ENCODE peak calls at places on chromosomes 2 and 18, in five cellular contexts. D, S, O, M and L are unnamed samples.
A peak's percentile ranks its signal among the peaks of the same experiment; 100 is the strongest.

GRCh38 chr18:57906852-57907251 is 103.7 kb upstream of the ATP8B1 start:
- DNase-seq in D (no peak), S (no peak), O (no peak), M (no peak), L (no peak)

GRCh38 chr18:33576999-33577687 is 876 bp upstream of the ASXL3 start:
- DNase-seq in D (no peak), S (no peak), O (no peak), M (no peak), L (no peak)

GRCh38 chr18:41266616-41267015 is 688.4 kb upstream of the PIK3C3 start:
- DNase-seq in D (no peak), S (no peak), O (no peak), M (no peak), L (no peak)

GRCh38 chr2:132692816-132693215 is 22.8 kb upstream of the LYPD1 start:
- DNase-seq in D (no peak), S (no peak), O (no peak), M (no peak), L (no peak)

GRCh38 chr2:126543081-126543480 is 112.9 kb upstream of the GYPC start:
- DNase-seq in D (no peak), S (no peak), O (no peak), M (no peak), L (no peak)

GRCh38 chr2:152166633-152167032 is 8.9 kb downstream of the STAM2 start:
- DNase-seq in D (no peak), S (no peak), O (no peak), M (no peak), L (no peak)

GRCh38 chr2:47211497-47212011 is 56.4 kb upstream of the STPG4 start:
- DNase-seq in D (no peak), S (peak; percentile 24), O (no peak), M (no peak), L (no peak)

GRCh38 chr2:52074139-52074719 is 1042.3 kb upstream of the NRXN1 start:
- DNase-seq in D (no peak), S (no peak), O (no peak), M (no peak), L (no peak)

GRCh38 chr2:38377501-38378258 is 607 bp upstream of the ATL2 start:
- DNase-seq in D (no peak), S (no peak), O (no peak), M (no peak), L (no peak)

GRCh38 chr2:220999351-220999750 is 572.8 kb downstream of the EPHA4 start:
- DNase-seq in D (no peak), S (no peak), O (no peak), M (no peak), L (no peak)

GRCh38 chr2:235659767-235660322 is 166.0 kb downstream of the AGAP1 start:
- DNase-seq in D (no peak), S (no peak), O (no peak), M (no peak), L (no peak)

GRCh38 chr2:182554950-182555349 is 128.1 kb upstream of the PDE1A start:
- DNase-seq in D (no peak), S (no peak), O (no peak), M (no peak), L (no peak)

GRCh38 chr2:634041-634440 is 43.2 kb downstream of the TMEM18 start:
- DNase-seq in D (no peak), S (no peak), O (no peak), M (no peak), L (no peak)

GRCh38 chr2:49165662-49166061 is 11.3 kb upstream of the FSHR start:
- DNase-seq in D (no peak), S (no peak), O (no peak), M (no peak), L (no peak)

GRCh38 chr2:99827296-99827999 is 314.9 kb downstream of the AFF3 start:
- DNase-seq in D (no peak), S (no peak), O (no peak), M (no peak), L (no peak)

GRCh38 chr2:233062447-233062842 is 2.3 kb downstream of the INPP5D start:
- DNase-seq in D (no peak), S (no peak), O (no peak), M (no peak), L (no peak)

GRCh38 chr2:142980246-142981068 is 103.0 kb downstream of the KYNU start:
- DNase-seq in D (no peak), S (no peak), O (no peak), M (no peak), L (no peak)

GRCh38 chr2:174797792-174798276 is 33.6 kb upstream of the CHRNA1 start:
- DNase-seq in D (no peak), S (no peak), O (no peak), M (no peak), L (no peak)

GRCh38 chr2:232024457-232024856 is 62.9 kb downstream of the DIS3L2 start:
- DNase-seq in D (no peak), S (no peak), O (no peak), M (no peak), L (no peak)

GRCh38 chr18:22163432-22163831 is 6.0 kb upstream of the GATA6 start:
- DNase-seq in D (no peak), S (no peak), O (no peak), M (no peak), L (no peak)

GRCh38 chr18:22164337-22165048 is 4.9 kb upstream of the GATA6 start:
- DNase-seq in D (no peak), S (no peak), O (peak; percentile 39), M (no peak), L (no peak)

GRCh38 chr18:22166070-22166972 is 3.1 kb upstream of the GATA6 start:
- DNase-seq in D (no peak), S (peak; percentile 70), O (peak; percentile 79), M (no peak), L (peak; percentile 69)

GRCh38 chr18:22165603-22166069 is 3.8 kb upstream of the GATA6 start:
- DNase-seq in D (no peak), S (no peak), O (no peak), M (no peak), L (no peak)

DNA sequence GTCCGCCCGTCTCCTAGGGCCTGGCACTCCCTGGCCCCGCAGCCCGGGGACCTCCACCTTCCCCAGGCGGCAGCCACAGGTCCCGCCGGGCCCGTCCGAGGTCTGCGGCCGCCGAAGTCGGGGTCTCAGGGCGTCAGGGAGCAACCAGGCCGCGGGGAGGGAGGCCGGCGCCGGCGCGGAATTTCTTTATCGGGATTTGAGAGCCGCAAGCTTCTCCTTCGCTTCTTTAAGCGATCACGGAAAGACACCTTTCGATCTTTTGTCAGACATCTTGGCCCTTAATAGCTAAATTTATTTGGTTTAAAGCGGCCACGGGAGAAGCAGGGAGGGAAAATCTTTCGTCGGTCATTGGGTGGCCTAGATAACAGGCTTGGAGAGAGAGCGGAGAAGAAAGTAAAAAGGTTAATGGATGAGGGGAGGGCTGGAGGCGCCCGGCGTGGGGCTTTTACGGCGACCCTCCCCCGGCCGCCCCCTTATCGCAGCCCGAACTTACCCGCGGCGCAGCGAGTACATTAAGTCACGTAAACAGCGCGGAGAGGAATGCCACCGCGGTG is 4.3 kb upstream of the GATA6 start:
- DNase-seq in D (no peak), S (peak; percentile 34), O (peak; percentile 23), M (no peak), L (no peak)
- H3K27me3 ChIP-seq in D (peaks cover 47% of the 10 kb centered on the region), S (peaks cover 24% of the 10 kb centered on the region), O (no peaks in the 10 kb centered on the region), M (peaks cover 49% of the 10 kb centered on the region), L (no peaks in the 10 kb centered on the region)

DNA sequence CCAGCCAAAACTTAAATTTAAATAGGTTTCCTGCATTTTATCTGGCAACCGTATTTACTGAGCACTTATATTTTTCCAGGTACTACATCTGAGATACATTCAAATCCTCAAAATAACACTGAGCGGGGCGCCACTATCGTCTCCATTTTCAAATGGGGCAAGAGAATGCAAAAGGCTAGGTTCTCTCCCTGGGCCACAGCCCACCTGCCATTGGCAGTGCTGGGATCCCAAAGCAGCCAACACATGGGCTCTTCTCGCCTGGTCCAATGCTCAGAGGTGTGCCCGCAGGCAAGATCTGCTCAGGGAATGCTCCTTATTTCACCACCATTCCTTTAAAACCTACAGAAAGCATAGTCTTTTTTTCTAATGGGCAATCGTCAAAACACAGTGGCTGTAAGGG is 11.3 kb upstream of the ID2 start:
- DNase-seq in D (no peak), S (no peak), O (no peak), M (no peak), L (no peak)
- H3K27me3 ChIP-seq in D (no peaks in the 10 kb centered on the region), S (no peaks in the 10 kb centered on the region), O (no peaks in the 10 kb centered on the region), M (no peaks in the 10 kb centered on the region), L (no peaks in the 10 kb centered on the region)

DNA sequence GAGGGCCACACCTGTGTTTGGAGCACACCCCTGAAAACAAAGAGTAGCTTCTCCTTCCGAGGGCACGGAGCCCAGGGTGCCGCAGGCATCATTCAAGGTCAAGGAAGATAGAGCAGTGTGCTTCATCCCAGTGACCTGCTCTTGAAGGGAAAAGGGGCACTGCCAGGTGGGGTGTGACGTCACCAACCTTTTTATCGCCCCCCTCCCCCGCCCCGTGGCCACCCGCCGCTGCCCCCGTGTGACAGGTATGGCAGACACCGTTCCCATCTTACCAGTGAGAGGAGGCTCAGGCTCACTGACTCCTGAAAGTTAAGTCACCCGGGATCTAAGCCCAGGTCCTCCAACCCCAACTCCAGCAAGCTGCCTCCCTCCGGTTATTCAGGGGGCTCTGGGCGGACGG is 113.9 kb upstream of the HDAC4 start:
- DNase-seq in D (no peak), S (no peak), O (no peak), M (no peak), L (no peak)
- H3K27me3 ChIP-seq in D (no peaks in the 10 kb centered on the region), S (peaks cover 17% of the 10 kb centered on the region), O (no peaks in the 10 kb centered on the region), M (no peaks in the 10 kb centered on the region), L (no peaks in the 10 kb centered on the region)

GRCh38 chr2:240957656-240958365 is 40.6 kb upstream of the SNED1 start:
- DNase-seq in D (peak; percentile 53), S (no peak), O (no peak), M (no peak), L (peak; percentile 61)

GRCh38 chr2:240955306-240956101 is 42.9 kb upstream of the SNED1 start:
- DNase-seq in D (peak; percentile 43), S (no peak), O (no peak), M (no peak), L (no peak)

GRCh38 chr2:240956161-240956934 is 42.1 kb upstream of the SNED1 start:
- DNase-seq in D (no peak), S (no peak), O (no peak), M (no peak), L (no peak)

GRCh38 chr2:240958366-240959213 is 39.8 kb upstream of the SNED1 start:
- DNase-seq in D (peak; percentile 48), S (no peak), O (no peak), M (no peak), L (no peak)

GRCh38 chr2:240956935-240957655 is 41.3 kb upstream of the SNED1 start:
- DNase-seq in D (peak; percentile 42), S (no peak), O (no peak), M (no peak), L (no peak)
- H3K27me3 ChIP-seq in D (no peaks in the 10 kb centered on the region), S (peaks cover 11% of the 10 kb centered on the region), O (no peaks in the 10 kb centered on the region), M (no peaks in the 10 kb centered on the region), L (no peaks in the 10 kb centered on the region)